ENCODE peak calls at places on chromosomes 4 and X, in ten cellular contexts. K is GM23248; Y is naive thymus-derived CD4-positive, alpha-beta T cell; P is uterus; E is upper lobe of left lung; H is upper lobe of right lung; B is adrenal gland; Z is hepatocyte; R is iPS DF 6.9; G is psoas muscle. X is an unnamed sample.

GRCh38 chrX:109952985-109953905 is 49.7 kb upstream of the TMEM164 start:
- DNase-seq in Y (no peak), H (no peak), E (no peak), Z (no peak), G (no peak), R (no peak), P (no peak), K (no peak), B (no peak), X (no peak)

GRCh38 chr4:20253799-20254409 is 2.2 kb downstream of the SLIT2 start:
- DNase-seq in G (peak), Z (peak), Y (no peak), P (peak), E (peak), K (peak), H (peak), B (peak), R (no peak), X (peak)

GRCh38 chrX:12971282-12972003 is 3.5 kb upstream of the TMSB4X start:
- DNase-seq in Y (no peak), B (no peak), R (no peak), K (no peak), P (peak), E (peak), Z (no peak), H (peak), G (no peak), X (peak)

GRCh38 chrX:46840946-46841740 is 4.3 kb downstream of the RP2 start:
- DNase-seq in G (no peak), Y (no peak), R (no peak), E (no peak), K (peak), P (no peak), Z (no peak), H (no peak), B (peak), X (peak)

GRCh38 chr4:24248674-24249644 is 335.4 kb downstream of the DHX15 start:
- DNase-seq in Y (no peak), P (no peak), K (no peak), G (peak), E (no peak), Z (no peak), H (no peak), B (no peak), R (no peak), X (peak)

GRCh38 chr4:142366821-142367220 is 479.3 kb downstream of the INPP4B start:
- DNase-seq in G (no peak), B (no peak), R (no peak), H (no peak), E (no peak), Z (no peak), Y (no peak), P (no peak), K (no peak), X (no peak)

GRCh38 chr4:173505924-173506779 is 23.9 kb downstream of the HAND2 start:
- DNase-seq in P (no peak), E (peak), Y (no peak), B (no peak), R (no peak), H (no peak), Z (peak), K (peak), G (no peak), X (peak)

GRCh38 chrX:101619336-101619735 is 1.5 kb upstream of the ARMCX6 start:
- DNase-seq in P (no peak), Y (no peak), K (no peak), Z (peak), G (no peak), B (no peak), E (no peak), R (no peak), H (no peak), X (no peak)

GRCh38 chr4:103364066-103364465 is 165.9 kb upstream of the CENPE start:
- DNase-seq in K (peak), B (no peak), Z (no peak), P (no peak), R (no peak), E (no peak), H (no peak), Y (no peak), G (no peak), X (no peak)

GRCh38 chr4:101790521-101791188 is at the start of gene BANK1:
- DNase-seq in R (peak), E (peak), P (no peak), H (peak), K (no peak), G (peak), Y (peak), Z (peak), B (peak), X (peak)

GRCh38 chr4:148649669-148650331 is 207.6 kb upstream of the NR3C2 start:
- DNase-seq in H (no peak), G (no peak), Z (peak), E (no peak), K (peak), R (no peak), P (no peak), B (no peak), Y (no peak), X (no peak)

GRCh38 chr4:17511950-17512795 is at the start of gene QDPR:
- DNase-seq in K (peak), P (peak), G (peak), E (peak), H (peak), Z (peak), Y (peak), B (peak), R (peak), X (peak)

GRCh38 chr4:106529348-106530033 is 160.9 kb upstream of the GIMD1 start:
- DNase-seq in B (no peak), H (no peak), G (no peak), K (peak), R (no peak), E (no peak), Y (no peak), Z (no peak), P (no peak), X (no peak)

GRCh38 chr4:53576676-53577372 is 14.5 kb downstream of the LNX1 start:
- DNase-seq in Z (peak), K (peak), H (no peak), P (no peak), B (no peak), E (no peak), Y (no peak), R (no peak), G (no peak), X (no peak)

GRCh38 chr4:127634181-127634580 is 1.4 kb downstream of the INTU start:
- DNase-seq in R (no peak), B (no peak), H (no peak), K (peak), E (no peak), Y (no peak), Z (no peak), G (no peak), P (no peak), X (no peak)

GRCh38 chr4:78829296-78829695 is 53.1 kb downstream of the BMP2K start:
- DNase-seq in Y (no peak), K (peak), B (no peak), Z (no peak), R (no peak), E (no peak), P (no peak), H (no peak), G (no peak), X (no peak)

GRCh38 chr4:1072830-1073446 is 40.4 kb downstream of the RNF212 start:
- DNase-seq in B (peak), K (peak), Z (peak), P (peak), G (no peak), E (peak), H (peak), R (no peak), Y (peak), X (no peak)

GRCh38 chr4:148056879-148057278 is 325.0 kb downstream of the ARHGAP10 start:
- DNase-seq in E (peak), K (peak), G (peak), Z (no peak), B (peak), Y (peak), R (no peak), H (peak), P (no peak), X (peak)

GRCh38 chr4:917466-917865 is 14.7 kb downstream of the GAK start:
- DNase-seq in E (peak), H (peak), Y (no peak), B (no peak), P (no peak), R (no peak), G (no peak), Z (no peak), K (no peak), X (no peak)

GRCh38 chr4:109703664-109704351 is 563 bp upstream of the CASP6 start:
- DNase-seq in R (no peak), H (no peak), E (no peak), K (peak), Y (no peak), P (no peak), Z (peak), G (no peak), B (no peak), X (no peak)

GRCh38 chr4:140851032-140851636 is 94.9 kb upstream of the TBC1D9 start:
- DNase-seq in Y (no peak), H (no peak), B (peak), E (peak), P (peak), G (no peak), Z (peak), K (peak), R (peak), X (peak)

GRCh38 chrX:50036481-50036880 is 114.1 kb downstream of the CLCN5 start:
- DNase-seq in Y (no peak), H (no peak), K (no peak), R (no peak), Z (no peak), E (no peak), G (no peak), B (no peak), P (no peak), X (no peak)

DNA sequence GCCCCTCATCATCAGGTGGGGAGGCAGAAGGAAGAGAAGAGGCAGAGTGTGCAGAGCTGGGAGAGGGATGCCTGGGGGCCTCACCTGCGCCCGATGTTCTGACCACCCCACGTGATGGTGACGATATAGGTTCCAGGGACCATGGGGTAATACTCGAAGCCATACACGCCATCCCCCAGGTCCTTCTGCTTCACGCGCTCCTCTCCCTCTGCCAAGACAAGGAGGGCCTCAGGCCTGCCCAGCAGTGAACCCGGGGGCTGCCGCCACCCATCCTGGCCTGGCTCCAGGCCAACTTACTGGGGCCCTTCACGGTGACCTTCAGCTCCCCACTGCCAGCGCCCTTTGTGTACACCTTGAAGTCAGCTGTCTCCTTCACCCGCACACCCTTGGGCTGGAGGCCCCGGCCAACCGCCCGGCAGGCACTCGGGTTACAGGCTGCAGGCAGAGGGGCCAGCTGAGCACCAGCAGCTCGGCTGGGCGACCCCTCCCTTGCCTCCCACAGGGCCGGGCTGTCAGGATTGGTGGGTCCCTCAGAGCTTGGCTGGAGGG is 9.3 kb downstream of the FLNA start:
- DNase-seq in P (no peak), Z (no peak), K (no peak), E (no peak), R (no peak), Y (no peak), B (no peak), H (no peak), G (no peak), X (no peak)
- H3K27ac ChIP-seq in P (peak), Z (no peak), K (no peak), E (no peak), R (no peak), Y (no peak), B (no peak), H (no peak), G (no peak), X (peak)

GRCh38 chr4:119016636-119017035 is 119.0 kb upstream of the MYOZ2 start:
- DNase-seq in Y (no peak), P (no peak), Z (peak), B (no peak), G (no peak), R (no peak), H (no peak), K (peak), E (no peak), X (no peak)
- H3K27ac ChIP-seq in Y (no peak), P (peak), Z (peak), B (no peak), G (peak), R (no peak), H (peak), K (peak), E (no peak), X (peak)

DNA sequence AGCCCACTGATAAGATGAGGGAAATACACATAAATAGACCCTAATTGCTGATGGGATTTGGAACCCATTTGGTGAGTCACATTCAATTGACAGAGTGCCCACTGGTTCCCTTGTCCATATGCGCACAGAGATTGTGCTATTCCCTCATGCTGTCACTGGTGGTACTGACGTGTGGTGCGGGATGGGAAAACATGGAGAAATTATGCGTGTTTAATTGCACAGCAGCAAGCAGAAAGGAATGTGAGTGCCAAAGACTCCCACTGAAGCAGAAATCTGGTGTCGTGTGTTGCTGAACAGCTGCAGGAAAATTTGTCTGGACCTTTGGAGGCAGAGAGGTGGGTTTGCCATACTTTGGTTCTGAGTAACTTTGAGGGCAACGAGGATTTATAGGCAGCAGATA is 92.2 kb downstream of the NHSL2 start:
- DNase-seq in E (no peak), Y (no peak), P (no peak), K (peak), H (no peak), Z (no peak), G (no peak), R (no peak), B (no peak), X (no peak)
- H3K27ac ChIP-seq in E (no peak), Y (no peak), P (no peak), K (no peak), H (no peak), Z (no peak), G (no peak), R (no peak), B (no peak), X (no peak)

DNA sequence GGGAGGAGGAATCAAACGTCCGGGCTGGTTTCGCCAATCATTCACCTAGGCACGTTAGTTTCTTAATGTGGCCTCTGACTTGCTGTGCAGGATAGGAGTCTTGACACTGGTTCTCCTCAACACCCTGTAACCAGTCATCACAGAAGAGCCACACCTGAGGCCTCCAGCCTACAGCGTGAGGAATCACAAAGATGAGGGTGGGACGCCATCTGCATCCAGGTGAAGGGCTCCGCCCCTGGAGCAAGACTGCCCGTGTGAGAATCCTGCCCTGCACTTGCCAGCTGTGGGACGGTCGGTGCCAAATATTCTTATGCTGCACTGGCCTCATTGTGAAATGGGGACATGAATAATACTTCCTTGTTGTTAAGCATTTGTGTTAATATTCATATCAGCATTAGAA is 35.7 kb upstream of the TSPAN5 start:
- DNase-seq in Y (no peak), K (no peak), B (no peak), P (no peak), H (no peak), Z (no peak), R (no peak), G (no peak), E (no peak), X (no peak)
- H3K27ac ChIP-seq in Y (no peak), K (no peak), B (no peak), P (no peak), H (no peak), Z (no peak), R (no peak), G (no peak), E (no peak), X (no peak)

DNA sequence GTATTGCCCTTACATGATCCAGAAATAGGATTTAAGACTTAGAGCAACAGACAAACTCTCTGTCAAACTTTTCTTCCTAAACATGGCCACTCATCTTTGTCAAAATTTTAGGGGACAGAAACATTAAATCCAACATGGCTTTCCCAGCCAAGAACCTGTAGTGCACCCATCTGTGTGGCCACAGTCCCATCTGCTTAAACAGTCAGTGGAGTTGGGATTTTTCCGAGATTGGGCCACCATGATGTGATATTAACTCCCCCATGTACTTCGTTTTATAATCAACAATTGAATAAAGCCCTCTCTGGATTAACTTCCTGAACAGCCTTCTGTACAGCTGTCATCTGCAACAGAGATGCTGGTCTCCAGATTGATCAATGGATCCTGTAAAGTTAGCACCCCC is 28.9 kb downstream of the TMEM144 start:
- DNase-seq in H (no peak), Z (no peak), E (no peak), K (no peak), Y (no peak), B (no peak), P (no peak), R (no peak), G (no peak), X (no peak)
- H3K27ac ChIP-seq in H (no peak), Z (no peak), E (no peak), K (no peak), Y (no peak), B (no peak), P (no peak), R (no peak), G (no peak), X (no peak)

GRCh38 chrX:134623293-134624045 is 34.8 kb downstream of the PLAC1 start:
- DNase-seq in B (no peak), P (no peak), K (no peak), Y (no peak), E (no peak), Z (no peak), R (no peak), G (no peak), H (no peak), X (no peak)
- H3K27ac ChIP-seq in B (no peak), P (no peak), K (no peak), Y (no peak), E (no peak), Z (no peak), R (no peak), G (no peak), H (no peak), X (no peak)

DNA sequence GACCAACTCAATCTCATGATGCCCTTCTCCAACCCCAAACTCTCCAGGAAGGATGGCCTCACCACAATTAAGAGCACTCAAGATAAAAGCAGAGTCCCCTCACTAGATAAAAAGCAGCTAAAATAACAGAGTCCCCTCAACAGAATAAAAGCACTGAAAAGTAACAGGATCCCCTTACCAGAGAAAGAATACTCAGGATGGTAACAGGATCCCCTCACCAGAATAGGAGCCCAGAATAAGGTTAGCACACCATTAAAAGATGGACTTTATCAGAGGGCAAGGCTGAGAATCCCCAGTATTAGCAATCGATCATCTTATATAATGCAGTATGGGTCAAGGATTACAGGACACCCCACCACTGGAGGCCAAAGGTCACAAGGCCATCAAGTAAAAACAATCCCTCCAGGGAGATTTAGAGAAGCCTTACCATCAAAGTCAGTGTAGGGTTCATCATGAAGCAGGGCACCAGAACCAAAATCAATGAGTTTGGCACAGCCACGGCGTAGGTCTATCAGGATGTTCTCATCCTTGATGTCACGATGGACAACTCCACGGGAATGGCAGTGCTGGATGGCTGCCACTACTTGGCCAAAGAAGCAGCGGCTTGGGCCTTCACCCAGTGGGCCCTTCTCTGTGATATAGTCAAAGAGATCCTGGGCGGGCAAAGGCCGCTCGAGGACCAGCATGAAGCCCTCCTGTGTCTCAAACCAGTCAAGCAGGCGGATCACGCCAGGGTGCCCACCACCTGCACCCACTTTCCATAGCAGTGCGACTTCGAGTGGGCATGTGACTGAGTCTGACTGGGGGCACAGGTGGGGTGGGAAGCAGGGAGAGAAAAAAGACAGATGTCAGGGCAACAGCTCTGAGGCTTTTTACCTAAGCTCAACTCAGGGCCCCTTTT is 3.4 kb upstream of the SLC35A2 start:
- DNase-seq in B (no peak), H (no peak), Y (no peak), R (no peak), E (no peak), K (no peak), P (no peak), Z (no peak), G (no peak), X (no peak)
- H3K27ac ChIP-seq in B (no peak), H (no peak), Y (peak), R (no peak), E (no peak), K (no peak), P (no peak), Z (no peak), G (no peak), X (no peak)

X was measured in heart left ventricle.